ENCODE peak calls at places on chromosomes 1 and 21, in four cellular contexts. One of them, this sample, is unnamed.

GRCh38 chr1:154773551-154773950 is 96.5 kb downstream of the KCNN3 start:
- DNase-seq in SK-N-SH: no peak
- DNase-seq in GM12878: no peak
- DNase-seq in K562: no peak
- DNase-seq in this sample: no peak

GRCh38 chr1:87284456-87285240 is 44.0 kb upstream of the LMO4 start:
- DNase-seq in SK-N-SH: no peak
- DNase-seq in K562: no peak
- DNase-seq in GM12878: no peak
- DNase-seq in this sample: no peak

GRCh38 chr1:180927348-180927747 is 14.7 kb downstream of the KIAA1614 start:
- DNase-seq in SK-N-SH: no peak
- DNase-seq in K562: no peak
- DNase-seq in GM12878: no peak
- DNase-seq in this sample: peak

GRCh38 chr1:226951286-226952120 is 11.4 kb downstream of the COQ8A start:
- DNase-seq in SK-N-SH: no peak
- DNase-seq in GM12878: no peak
- DNase-seq in K562: no peak
- DNase-seq in this sample: no peak

GRCh38 chr1:89821322-89822108 is 683 bp downstream of the LRRC8D start:
- DNase-seq in K562: peak
- DNase-seq in GM12878: no peak
- DNase-seq in SK-N-SH: peak
- DNase-seq in this sample: peak

GRCh38 chr1:119636500-119637089 is 11.5 kb downstream of the ZNF697 start:
- DNase-seq in SK-N-SH: no peak
- DNase-seq in K562: no peak
- DNase-seq in GM12878: no peak
- DNase-seq in this sample: no peak

GRCh38 chr1:22121421-22121911 is 21.4 kb downstream of the WNT4 start:
- DNase-seq in GM12878: no peak
- DNase-seq in SK-N-SH: peak
- DNase-seq in K562: peak
- DNase-seq in this sample: no peak

GRCh38 chr1:226823643-226824042 is 46.8 kb upstream of the PSEN2 start:
- DNase-seq in GM12878: no peak
- DNase-seq in SK-N-SH: no peak
- DNase-seq in K562: no peak
- DNase-seq in this sample: no peak

GRCh38 chr1:155933591-155934096 is 569 bp downstream of the KHDC4 start:
- DNase-seq in GM12878: no peak
- DNase-seq in K562: peak
- DNase-seq in SK-N-SH: peak
- DNase-seq in this sample: no peak

GRCh38 chr1:184492543-184492942 is 105.7 kb downstream of the C1orf21 start:
- DNase-seq in K562: no peak
- DNase-seq in GM12878: no peak
- DNase-seq in SK-N-SH: no peak
- DNase-seq in this sample: no peak
- TF ChIP-seq NFIC in K562: no peak
- TF ChIP-seq NFIC in GM12878: no peak
- TF ChIP-seq NFIC in SK-N-SH: no peak
- TF ChIP-seq NFIC in this sample: no peak

DNA sequence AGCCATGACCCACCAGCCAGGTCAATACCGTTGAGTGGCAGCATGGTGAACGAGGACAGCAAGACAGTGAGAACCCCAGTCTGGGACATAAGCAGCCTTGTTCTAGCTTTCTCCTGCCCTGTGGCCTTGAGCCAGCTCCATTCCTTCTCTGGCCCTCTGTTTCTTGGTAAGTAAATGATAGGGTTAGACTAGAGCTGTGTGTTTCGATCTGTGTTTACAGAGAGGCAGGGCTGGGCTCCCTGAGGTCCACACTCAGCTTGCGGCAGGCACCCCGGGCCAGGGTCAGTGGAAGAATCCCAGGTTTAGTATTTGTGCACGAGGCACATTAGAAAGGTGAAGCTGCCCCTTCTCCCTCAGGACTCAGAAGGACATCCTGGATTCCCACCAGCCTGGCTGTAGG is 27.3 kb downstream of the FOXO6 start:
- DNase-seq in SK-N-SH: no peak
- DNase-seq in GM12878: no peak
- DNase-seq in K562: no peak
- DNase-seq in this sample: no peak
- TF ChIP-seq NFIC in SK-N-SH: no peak
- TF ChIP-seq NFIC in GM12878: no peak
- TF ChIP-seq NFIC in K562: no peak
- TF ChIP-seq NFIC in this sample: no peak

GRCh38 chr1:9904571-9904970 is 5.5 kb downstream of the CTNNBIP1 start:
- DNase-seq in GM12878: no peak
- DNase-seq in K562: no peak
- DNase-seq in SK-N-SH: no peak
- DNase-seq in this sample: no peak

GRCh38 chr1:9903801-9904527 is 6.1 kb downstream of the CTNNBIP1 start:
- DNase-seq in GM12878: no peak
- DNase-seq in SK-N-SH: no peak
- DNase-seq in K562: no peak
- DNase-seq in this sample: no peak

GRCh38 chr1:9900142-9901043 is 9.7 kb downstream of the CTNNBIP1 start:
- DNase-seq in K562: no peak
- DNase-seq in SK-N-SH: no peak
- DNase-seq in GM12878: no peak
- DNase-seq in this sample: peak

GRCh38 chr1:9901148-9902059 is 8.7 kb downstream of the CTNNBIP1 start:
- DNase-seq in SK-N-SH: no peak
- DNase-seq in K562: no peak
- DNase-seq in GM12878: no peak
- DNase-seq in this sample: no peak

DNA sequence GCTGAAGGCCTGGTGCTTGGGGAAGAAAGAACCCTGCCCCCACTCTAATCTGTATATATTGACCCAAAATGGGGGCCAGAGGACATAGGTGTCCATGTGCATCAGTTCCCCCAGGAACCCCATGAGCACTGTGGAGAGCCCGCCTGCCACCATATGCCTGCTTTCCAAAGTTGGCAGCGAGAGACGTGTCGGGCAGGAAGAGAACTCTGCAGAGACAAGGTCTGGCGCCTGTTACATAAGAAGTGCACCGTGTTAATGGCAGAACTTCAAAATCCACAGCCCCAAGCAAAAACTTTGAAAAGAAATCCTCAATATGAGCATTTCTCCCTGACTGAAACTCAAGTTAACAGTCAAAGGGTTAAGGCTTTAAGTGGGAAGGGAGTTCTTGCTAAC is 8.0 kb downstream of the CTNNBIP1 start:
- DNase-seq in SK-N-SH: no peak
- DNase-seq in K562: no peak
- DNase-seq in GM12878: no peak
- DNase-seq in this sample: no peak
- TF ChIP-seq NFIC in SK-N-SH: no peak
- TF ChIP-seq NFIC in K562: no peak
- TF ChIP-seq NFIC in GM12878: no peak
- TF ChIP-seq NFIC in this sample: no peak

DNA sequence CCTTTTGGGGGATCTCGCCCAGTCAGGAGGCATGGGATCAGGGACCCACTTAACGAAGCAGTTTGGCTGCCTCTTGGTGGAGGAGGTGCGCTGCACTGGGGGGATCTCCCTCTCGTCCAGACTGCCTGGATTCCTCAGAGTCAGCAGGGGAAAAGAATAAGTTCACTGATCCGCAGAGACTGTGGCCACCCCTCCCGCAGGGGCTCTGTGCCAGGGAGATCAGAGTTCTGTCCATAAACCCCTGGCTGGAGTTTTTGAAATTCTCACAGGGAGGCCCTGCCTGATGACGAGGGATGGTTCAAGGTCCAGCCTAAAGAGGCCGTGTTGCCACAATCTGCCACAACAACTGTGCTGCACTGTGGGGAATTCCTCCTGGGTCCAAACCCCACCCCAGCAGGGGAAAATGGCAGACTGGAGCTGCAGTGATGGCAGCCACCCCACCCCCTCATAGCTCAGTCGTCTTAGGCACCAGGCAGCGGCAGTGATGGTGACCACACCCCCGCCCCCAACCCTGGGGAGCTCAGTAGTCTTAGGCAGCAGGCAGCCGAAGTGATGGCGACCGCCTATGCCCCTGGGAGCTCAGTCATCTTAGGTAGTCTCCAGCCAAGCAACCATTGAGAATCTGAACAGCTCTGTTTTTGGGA is 273.8 kb upstream of the USP25 start:
- DNase-seq in GM12878: no peak
- DNase-seq in SK-N-SH: no peak
- DNase-seq in K562: no peak
- DNase-seq in this sample: peak
- TF ChIP-seq NFIC in GM12878: no peak
- TF ChIP-seq NFIC in SK-N-SH: no peak
- TF ChIP-seq NFIC in K562: no peak
- TF ChIP-seq NFIC in this sample: peak

DNA sequence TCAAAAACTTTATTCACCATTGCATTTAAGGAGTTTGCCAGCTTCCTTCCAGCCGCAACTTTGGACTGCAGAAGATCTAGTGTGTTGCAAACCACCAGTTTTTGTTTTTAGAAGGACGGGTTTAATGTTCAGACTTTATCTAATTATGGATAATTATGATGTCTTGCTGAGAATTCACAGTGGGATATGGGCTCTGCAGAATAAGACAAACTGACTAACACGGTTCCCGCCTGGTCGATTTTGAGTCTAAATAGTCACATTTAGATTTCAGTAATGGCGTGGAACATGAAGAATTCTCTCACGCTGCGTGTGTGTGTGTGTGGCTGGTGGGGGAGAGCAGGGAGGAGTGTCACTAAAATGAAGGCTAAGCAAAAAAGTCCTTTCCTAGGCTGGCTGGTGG is 48.5 kb upstream of the DMRTB1 start:
- DNase-seq in SK-N-SH: no peak
- DNase-seq in GM12878: no peak
- DNase-seq in K562: no peak
- DNase-seq in this sample: no peak
- TF ChIP-seq NFIC in SK-N-SH: no peak
- TF ChIP-seq NFIC in GM12878: no peak
- TF ChIP-seq NFIC in K562: no peak
- TF ChIP-seq NFIC in this sample: no peak

DNA sequence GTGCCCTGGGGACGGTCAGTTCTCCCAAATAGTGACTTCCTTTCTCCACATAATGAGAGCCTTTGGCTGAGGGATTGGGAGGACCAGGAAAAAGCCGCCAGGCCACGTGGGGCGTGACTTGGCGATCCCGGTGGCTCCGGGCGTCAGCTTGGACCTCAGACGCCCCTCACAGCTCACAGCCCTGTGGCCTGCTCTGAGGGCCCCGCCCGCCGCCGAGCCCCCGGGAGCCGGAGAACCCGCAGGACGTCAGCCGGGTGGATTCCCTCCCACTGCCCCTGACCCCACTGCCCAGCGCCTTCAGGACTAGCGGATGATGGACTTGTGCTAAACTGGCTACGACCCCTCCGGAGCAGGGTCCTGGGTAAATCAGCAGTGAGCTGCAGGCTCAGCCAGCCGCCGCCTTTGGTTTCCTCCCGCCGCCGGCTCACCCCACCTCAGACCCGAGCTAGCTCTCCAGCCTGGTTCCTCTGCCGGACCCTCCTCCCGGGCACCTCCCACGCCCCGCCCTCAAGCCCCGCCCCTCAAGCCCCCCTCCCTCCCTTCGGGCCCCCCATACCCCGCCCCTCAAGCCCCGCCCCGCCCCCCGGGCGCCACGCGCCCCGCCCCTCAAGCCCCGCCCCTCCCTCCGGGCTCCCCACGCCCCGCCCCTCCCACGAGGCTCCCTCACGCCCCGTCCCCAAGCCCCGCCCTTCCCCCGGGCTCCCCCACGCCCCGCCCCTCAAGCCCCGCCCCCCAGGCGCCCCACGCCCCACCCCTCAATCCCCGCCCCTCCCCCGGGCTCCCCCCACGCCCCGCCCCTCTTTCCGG is 10.0 kb upstream of the FAAP20 start:
- DNase-seq in GM12878: no peak
- DNase-seq in SK-N-SH: peak
- DNase-seq in K562: peak
- DNase-seq in this sample: peak
- TF ChIP-seq NFIC in GM12878: no peak
- TF ChIP-seq NFIC in SK-N-SH: no peak
- TF ChIP-seq NFIC in K562: no peak
- TF ChIP-seq NFIC in this sample: no peak

DNA sequence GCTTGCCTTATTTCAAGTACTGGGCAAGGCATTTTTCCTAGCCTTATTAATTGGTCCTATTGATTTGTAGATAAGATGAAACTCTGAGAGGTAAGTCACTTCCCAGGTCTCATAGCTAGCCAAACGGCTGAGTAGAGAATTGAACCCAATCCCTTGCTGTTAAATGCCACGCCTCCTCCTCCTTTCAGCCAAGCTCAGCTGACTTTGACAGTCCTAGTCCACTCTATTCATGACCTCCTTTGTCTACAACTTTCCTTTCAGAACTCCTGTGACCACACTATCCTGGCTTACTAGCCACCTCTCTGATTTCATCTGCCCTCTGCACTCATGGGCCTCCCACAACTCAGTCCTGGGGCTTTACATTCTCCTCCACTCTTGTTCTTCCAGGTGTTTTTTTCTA is 3.9 kb upstream of the NGF start:
- DNase-seq in SK-N-SH: no peak
- DNase-seq in GM12878: no peak
- DNase-seq in K562: no peak
- DNase-seq in this sample: no peak
- TF ChIP-seq NFIC in SK-N-SH: no peak
- TF ChIP-seq NFIC in GM12878: no peak
- TF ChIP-seq NFIC in K562: no peak
- TF ChIP-seq NFIC in this sample: no peak

GRCh38 chr1:78045850-78046778 is at the start of gene GIPC2:
- DNase-seq in GM12878: no peak
- DNase-seq in K562: no peak
- DNase-seq in SK-N-SH: peak
- DNase-seq in this sample: peak
- TF ChIP-seq NFIC in GM12878: no peak
- TF ChIP-seq NFIC in K562: no peak
- TF ChIP-seq NFIC in SK-N-SH: no peak
- TF ChIP-seq NFIC in this sample: no peak

DNA sequence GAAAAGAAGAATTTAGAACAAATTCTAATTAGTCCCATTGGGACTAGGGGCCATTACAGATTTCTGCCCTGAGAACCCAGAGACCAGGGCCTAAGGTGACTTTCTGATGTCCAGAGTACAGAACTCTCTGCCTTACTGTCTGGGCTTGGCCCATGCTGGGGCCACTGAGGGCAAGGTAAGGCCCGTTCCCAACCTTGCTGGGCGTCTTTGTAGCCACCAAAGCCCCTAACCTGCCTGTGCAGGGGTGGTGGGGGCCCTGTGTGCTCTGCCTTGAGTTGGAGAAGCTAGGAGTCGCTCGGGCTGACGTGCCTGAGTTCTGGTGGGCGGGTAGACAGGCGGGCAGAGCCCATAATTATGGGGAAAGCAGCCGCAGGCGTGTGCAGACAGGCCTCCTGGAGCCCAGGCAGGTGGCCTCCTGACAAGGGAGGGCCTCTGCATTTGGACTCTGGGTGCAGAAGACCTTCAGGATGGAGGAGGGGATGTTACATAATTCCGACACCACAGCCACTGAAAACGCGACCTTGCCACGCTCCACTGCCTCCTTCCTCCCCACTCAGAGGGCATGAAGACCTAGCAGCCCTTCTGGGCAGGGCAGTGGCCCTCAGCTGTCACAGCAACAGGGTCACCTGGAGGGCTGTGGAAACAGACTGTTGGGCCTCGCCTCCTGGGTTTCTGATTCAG is 239.9 kb upstream of the TMEM51 start:
- DNase-seq in GM12878: peak
- DNase-seq in K562: no peak
- DNase-seq in SK-N-SH: no peak
- DNase-seq in this sample: no peak
- TF ChIP-seq NFIC in GM12878: no peak
- TF ChIP-seq NFIC in K562: no peak
- TF ChIP-seq NFIC in SK-N-SH: no peak
- TF ChIP-seq NFIC in this sample: no peak

This sample was measured in HepG2.